ENCODE peak calls at places on chromosomes 11 and 22, in ten cellular contexts. One of them, this sample, is unnamed.

GRCh38 chr11:13152736-13153541 is 124.7 kb upstream of the BMAL1 start:
- DNase-seq in thoracic aorta: no peak
- DNase-seq in tibial artery: no peak
- DNase-seq in nephron progenitor cell: no peak
- DNase-seq in heart left ventricle: no peak
- DNase-seq in AG04450: no peak
- DNase-seq in lower leg skin: no peak
- DNase-seq in uterus: no peak
- DNase-seq in dorsolateral prefrontal cortex: no peak
- DNase-seq in astrocyte: no peak
- DNase-seq in this sample: no peak

GRCh38 chr11:106990322-106990721 is 28.0 kb downstream of the GUCY1A2 start:
- DNase-seq in thoracic aorta: no peak
- DNase-seq in tibial artery: no peak
- DNase-seq in nephron progenitor cell: peak; percentile 34
- DNase-seq in heart left ventricle: peak; percentile 70
- DNase-seq in AG04450: no peak
- DNase-seq in lower leg skin: no peak
- DNase-seq in uterus: no peak
- DNase-seq in dorsolateral prefrontal cortex: peak; percentile 79
- DNase-seq in astrocyte: no peak
- DNase-seq in this sample: no peak

GRCh38 chr11:102704841-102705240 is 728 bp downstream of the MMP27 start:
- DNase-seq in thoracic aorta: no peak
- DNase-seq in tibial artery: no peak
- DNase-seq in nephron progenitor cell: no peak
- DNase-seq in heart left ventricle: no peak
- DNase-seq in AG04450: no peak
- DNase-seq in lower leg skin: no peak
- DNase-seq in uterus: no peak
- DNase-seq in dorsolateral prefrontal cortex: no peak
- DNase-seq in astrocyte: no peak
- DNase-seq in this sample: no peak

GRCh38 chr11:46277623-46278386 is at the start of gene CREB3L1:
- DNase-seq in thoracic aorta: no peak
- DNase-seq in tibial artery: no peak
- DNase-seq in nephron progenitor cell: peak; percentile 74
- DNase-seq in heart left ventricle: no peak
- DNase-seq in AG04450: no peak
- DNase-seq in lower leg skin: no peak
- DNase-seq in uterus: peak; percentile 72
- DNase-seq in dorsolateral prefrontal cortex: no peak
- DNase-seq in astrocyte: no peak
- DNase-seq in this sample: peak; percentile 32

GRCh38 chr11:72764503-72764902 is 12.3 kb upstream of the ARAP1 start:
- DNase-seq in thoracic aorta: no peak
- DNase-seq in tibial artery: no peak
- DNase-seq in nephron progenitor cell: no peak
- DNase-seq in heart left ventricle: no peak
- DNase-seq in AG04450: no peak
- DNase-seq in lower leg skin: no peak
- DNase-seq in uterus: no peak
- DNase-seq in dorsolateral prefrontal cortex: no peak
- DNase-seq in astrocyte: no peak
- DNase-seq in this sample: no peak

GRCh38 chr11:70703141-70704052 is 305.1 kb downstream of the CTTN start:
- DNase-seq in thoracic aorta: no peak
- DNase-seq in tibial artery: no peak
- DNase-seq in nephron progenitor cell: peak; percentile 54
- DNase-seq in heart left ventricle: no peak
- DNase-seq in AG04450: no peak
- DNase-seq in lower leg skin: no peak
- DNase-seq in uterus: no peak
- DNase-seq in dorsolateral prefrontal cortex: no peak
- DNase-seq in astrocyte: no peak
- DNase-seq in this sample: no peak

GRCh38 chr11:71221201-71221600 is 31.2 kb downstream of the SHANK2 start:
- DNase-seq in thoracic aorta: no peak
- DNase-seq in tibial artery: peak; percentile 6
- DNase-seq in nephron progenitor cell: no peak
- DNase-seq in heart left ventricle: no peak
- DNase-seq in AG04450: no peak
- DNase-seq in lower leg skin: no peak
- DNase-seq in uterus: no peak
- DNase-seq in dorsolateral prefrontal cortex: no peak
- DNase-seq in astrocyte: no peak
- DNase-seq in this sample: no peak

GRCh38 chr22:36765131-36765942 is 10.6 kb downstream of the IFT27 start:
- DNase-seq in thoracic aorta: no peak
- DNase-seq in tibial artery: peak; percentile 24
- DNase-seq in nephron progenitor cell: no peak
- DNase-seq in heart left ventricle: no peak
- DNase-seq in AG04450: no peak
- DNase-seq in lower leg skin: no peak
- DNase-seq in uterus: no peak
- DNase-seq in dorsolateral prefrontal cortex: no peak
- DNase-seq in astrocyte: no peak
- DNase-seq in this sample: no peak

GRCh38 chr11:112274007-112274783 is 13.5 kb upstream of the PLET1 start:
- DNase-seq in thoracic aorta: no peak
- DNase-seq in tibial artery: no peak
- DNase-seq in nephron progenitor cell: no peak
- DNase-seq in heart left ventricle: no peak
- DNase-seq in AG04450: no peak
- DNase-seq in lower leg skin: no peak
- DNase-seq in uterus: no peak
- DNase-seq in dorsolateral prefrontal cortex: no peak
- DNase-seq in astrocyte: no peak
- DNase-seq in this sample: no peak

GRCh38 chr11:131688056-131688693 is 317.8 kb downstream of the NTM start:
- DNase-seq in thoracic aorta: no peak
- DNase-seq in tibial artery: no peak
- DNase-seq in nephron progenitor cell: peak; percentile 84
- DNase-seq in heart left ventricle: peak; percentile 44
- DNase-seq in AG04450: no peak
- DNase-seq in lower leg skin: no peak
- DNase-seq in uterus: peak; percentile 38
- DNase-seq in dorsolateral prefrontal cortex: peak; percentile 74
- DNase-seq in astrocyte: peak; percentile 12
- DNase-seq in this sample: peak; percentile 84

GRCh38 chr11:62654297-62654696 is 1.2 kb upstream of the INTS5 start:
- DNase-seq in thoracic aorta: no peak
- DNase-seq in tibial artery: no peak
- DNase-seq in nephron progenitor cell: no peak
- DNase-seq in heart left ventricle: no peak
- DNase-seq in AG04450: no peak
- DNase-seq in lower leg skin: no peak
- DNase-seq in uterus: no peak
- DNase-seq in dorsolateral prefrontal cortex: no peak
- DNase-seq in astrocyte: no peak
- DNase-seq in this sample: no peak

GRCh38 chr11:114059278-114059983 is at the start of gene ZBTB16:
- DNase-seq in thoracic aorta: peak; percentile 56
- DNase-seq in tibial artery: peak; percentile 95
- DNase-seq in nephron progenitor cell: peak; percentile 84
- DNase-seq in heart left ventricle: peak; percentile 92
- DNase-seq in AG04450: no peak
- DNase-seq in lower leg skin: peak; percentile 83
- DNase-seq in uterus: peak; percentile 87
- DNase-seq in dorsolateral prefrontal cortex: peak; percentile 89
- DNase-seq in astrocyte: no peak
- DNase-seq in this sample: peak; percentile 46

GRCh38 chr22:37781434-37782059 is 26.2 kb upstream of the GCAT start:
- DNase-seq in thoracic aorta: no peak
- DNase-seq in tibial artery: no peak
- DNase-seq in nephron progenitor cell: no peak
- DNase-seq in heart left ventricle: no peak
- DNase-seq in AG04450: no peak
- DNase-seq in lower leg skin: no peak
- DNase-seq in uterus: no peak
- DNase-seq in dorsolateral prefrontal cortex: no peak
- DNase-seq in astrocyte: no peak
- DNase-seq in this sample: no peak
- TF ChIP-seq CTCF in thoracic aorta: no peak
- TF ChIP-seq CTCF in tibial artery: no peak
- TF ChIP-seq CTCF in nephron progenitor cell: no peak
- TF ChIP-seq CTCF in heart left ventricle: no peak
- TF ChIP-seq CTCF in AG04450: peak; percentile 35
- TF ChIP-seq CTCF in lower leg skin: no peak
- TF ChIP-seq CTCF in uterus: no peak
- TF ChIP-seq CTCF in dorsolateral prefrontal cortex: no peak
- TF ChIP-seq CTCF in astrocyte: peak; percentile 15
- TF ChIP-seq CTCF in this sample: no peak

DNA sequence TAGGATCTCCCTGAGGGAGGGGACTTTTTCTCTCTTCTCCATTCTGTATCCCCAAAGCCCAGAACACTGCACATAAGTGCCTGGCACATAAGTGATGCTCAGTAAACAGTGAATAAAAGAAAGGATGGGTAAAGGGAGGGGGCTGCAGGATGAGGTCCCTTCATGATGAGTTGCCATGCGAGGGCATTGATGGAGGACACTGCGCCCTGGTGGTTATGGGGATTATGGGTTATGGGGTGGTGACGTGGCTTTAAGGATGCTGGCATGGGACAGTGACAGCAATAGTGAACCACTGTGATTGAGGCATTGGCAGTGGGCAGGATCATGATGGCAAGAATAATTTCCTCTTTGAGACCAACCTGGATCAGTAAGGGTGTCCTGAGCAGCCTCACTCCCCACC is 43.9 kb upstream of the LRRC32 start:
- DNase-seq in thoracic aorta: no peak
- DNase-seq in tibial artery: no peak
- DNase-seq in nephron progenitor cell: no peak
- DNase-seq in heart left ventricle: no peak
- DNase-seq in AG04450: no peak
- DNase-seq in lower leg skin: no peak
- DNase-seq in uterus: no peak
- DNase-seq in dorsolateral prefrontal cortex: no peak
- DNase-seq in astrocyte: no peak
- DNase-seq in this sample: no peak
- TF ChIP-seq CTCF in thoracic aorta: no peak
- TF ChIP-seq CTCF in tibial artery: no peak
- TF ChIP-seq CTCF in nephron progenitor cell: no peak
- TF ChIP-seq CTCF in heart left ventricle: no peak
- TF ChIP-seq CTCF in AG04450: no peak
- TF ChIP-seq CTCF in lower leg skin: no peak
- TF ChIP-seq CTCF in uterus: no peak
- TF ChIP-seq CTCF in dorsolateral prefrontal cortex: no peak
- TF ChIP-seq CTCF in astrocyte: no peak
- TF ChIP-seq CTCF in this sample: no peak

GRCh38 chr11:64572143-64572542 is 18.9 kb upstream of the SLC22A12 start:
- DNase-seq in thoracic aorta: no peak
- DNase-seq in tibial artery: no peak
- DNase-seq in nephron progenitor cell: no peak
- DNase-seq in heart left ventricle: no peak
- DNase-seq in AG04450: no peak
- DNase-seq in lower leg skin: no peak
- DNase-seq in uterus: no peak
- DNase-seq in dorsolateral prefrontal cortex: no peak
- DNase-seq in astrocyte: no peak
- DNase-seq in this sample: no peak
- TF ChIP-seq CTCF in thoracic aorta: no peak
- TF ChIP-seq CTCF in tibial artery: no peak
- TF ChIP-seq CTCF in nephron progenitor cell: no peak
- TF ChIP-seq CTCF in heart left ventricle: no peak
- TF ChIP-seq CTCF in AG04450: no peak
- TF ChIP-seq CTCF in lower leg skin: no peak
- TF ChIP-seq CTCF in uterus: no peak
- TF ChIP-seq CTCF in dorsolateral prefrontal cortex: no peak
- TF ChIP-seq CTCF in astrocyte: no peak
- TF ChIP-seq CTCF in this sample: no peak

GRCh38 chr11:1454576-1454975 is 32.0 kb downstream of the MOB2 start:
- DNase-seq in thoracic aorta: no peak
- DNase-seq in tibial artery: no peak
- DNase-seq in nephron progenitor cell: no peak
- DNase-seq in heart left ventricle: no peak
- DNase-seq in AG04450: no peak
- DNase-seq in lower leg skin: no peak
- DNase-seq in uterus: no peak
- DNase-seq in dorsolateral prefrontal cortex: no peak
- DNase-seq in astrocyte: no peak
- DNase-seq in this sample: no peak

GRCh38 chr11:1455032-1455762 is 31.4 kb downstream of the MOB2 start:
- DNase-seq in thoracic aorta: no peak
- DNase-seq in tibial artery: no peak
- DNase-seq in nephron progenitor cell: no peak
- DNase-seq in heart left ventricle: no peak
- DNase-seq in AG04450: no peak
- DNase-seq in lower leg skin: no peak
- DNase-seq in uterus: no peak
- DNase-seq in dorsolateral prefrontal cortex: no peak
- DNase-seq in astrocyte: no peak
- DNase-seq in this sample: no peak

GRCh38 chr11:1451781-1452470 is 34.7 kb downstream of the MOB2 start:
- DNase-seq in thoracic aorta: no peak
- DNase-seq in tibial artery: no peak
- DNase-seq in nephron progenitor cell: no peak
- DNase-seq in heart left ventricle: no peak
- DNase-seq in AG04450: no peak
- DNase-seq in lower leg skin: no peak
- DNase-seq in uterus: no peak
- DNase-seq in dorsolateral prefrontal cortex: no peak
- DNase-seq in astrocyte: no peak
- DNase-seq in this sample: no peak

GRCh38 chr11:1452744-1453143 is 33.8 kb downstream of the MOB2 start:
- DNase-seq in thoracic aorta: no peak
- DNase-seq in tibial artery: no peak
- DNase-seq in nephron progenitor cell: no peak
- DNase-seq in heart left ventricle: no peak
- DNase-seq in AG04450: no peak
- DNase-seq in lower leg skin: no peak
- DNase-seq in uterus: no peak
- DNase-seq in dorsolateral prefrontal cortex: no peak
- DNase-seq in astrocyte: no peak
- DNase-seq in this sample: no peak

DNA sequence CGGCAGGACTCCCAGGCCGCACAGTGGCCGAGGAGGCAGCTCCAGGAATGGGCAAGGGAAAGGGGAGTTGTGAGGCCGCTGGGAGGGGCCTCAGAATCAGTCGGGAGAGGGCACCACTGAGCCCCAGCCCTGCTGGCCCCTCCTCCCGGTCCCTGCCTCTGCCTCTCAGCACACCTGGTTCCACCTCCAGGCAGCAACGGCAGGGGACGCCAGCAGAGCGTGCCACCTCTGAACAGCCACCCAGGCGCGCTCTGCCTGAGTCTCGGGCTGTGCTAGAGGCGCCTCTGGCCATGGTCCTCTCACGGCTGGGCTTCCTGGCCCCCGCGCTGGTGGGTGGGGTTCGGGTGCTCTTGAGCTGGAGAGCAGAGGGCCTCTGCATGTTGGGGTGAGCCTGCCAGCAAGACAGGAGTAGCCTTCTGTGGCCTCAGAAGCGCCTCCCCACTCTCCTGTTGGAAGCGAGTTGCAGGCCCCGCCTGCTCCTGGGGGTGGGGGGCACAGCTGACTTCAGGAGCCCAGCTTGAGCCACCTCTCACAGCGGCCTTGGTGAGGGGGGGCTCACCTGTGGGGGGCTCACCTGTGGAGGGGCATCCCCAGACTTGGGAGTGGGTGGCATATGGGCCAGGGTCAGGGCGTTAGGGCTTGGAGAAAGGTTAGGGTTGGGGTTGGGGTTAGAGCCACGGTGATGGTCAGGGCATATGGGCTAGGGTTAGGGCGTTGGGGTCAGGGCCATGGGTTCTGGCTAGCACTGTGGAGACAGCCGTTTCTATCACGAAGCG is 32.8 kb downstream of the MOB2 start:
- DNase-seq in thoracic aorta: no peak
- DNase-seq in tibial artery: no peak
- DNase-seq in nephron progenitor cell: peak; percentile 50
- DNase-seq in heart left ventricle: peak; percentile 36
- DNase-seq in AG04450: no peak
- DNase-seq in lower leg skin: no peak
- DNase-seq in uterus: peak; percentile 47
- DNase-seq in dorsolateral prefrontal cortex: no peak
- DNase-seq in astrocyte: no peak
- DNase-seq in this sample: peak; percentile 37
- TF ChIP-seq CTCF in thoracic aorta: peak; percentile 7
- TF ChIP-seq CTCF in tibial artery: peak; percentile 48
- TF ChIP-seq CTCF in nephron progenitor cell: no peak
- TF ChIP-seq CTCF in heart left ventricle: peak; percentile 42
- TF ChIP-seq CTCF in AG04450: peak; percentile 8
- TF ChIP-seq CTCF in lower leg skin: no peak
- TF ChIP-seq CTCF in uterus: peak; percentile 20
- TF ChIP-seq CTCF in dorsolateral prefrontal cortex: no peak
- TF ChIP-seq CTCF in astrocyte: no peak
- TF ChIP-seq CTCF in this sample: no peak

This sample was measured in endothelial cell.